ENCODE peak calls at places on chromosomes 16 and 17, in eight cellular contexts. I is fibroblast of pulmonary artery, J is fibroblast of lung, N is choroid plexus epithelial cell, C is left lung, U is AG04449, K is HCT116, R is fibroblast of villous mesenchyme. L is an unnamed sample.

GRCh38 chr17:17859909-17860760 is 23.3 kb upstream of the SREBF1 start:
- DNase-seq in I (peak), J (peak), N (peak), C (peak), U (no peak), K (no peak), R (peak), L (peak)

GRCh38 chr17:5975651-5976050 is 94.5 kb upstream of the WSCD1 start:
- DNase-seq in I (no peak), J (no peak), N (no peak), C (no peak), U (no peak), K (no peak), R (no peak), L (no peak)

GRCh38 chr17:72488542-72489272 is 367.9 kb downstream of the SOX9 start:
- DNase-seq in I (no peak), J (no peak), N (peak), C (no peak), U (no peak), K (no peak), R (no peak), L (no peak)

GRCh38 chr17:20213429-20213828 is 204.3 kb downstream of the SPECC1 start:
- DNase-seq in I (no peak), J (no peak), N (no peak), C (no peak), U (no peak), K (no peak), R (no peak), L (no peak)

GRCh38 chr17:40803617-40804082 is 3.9 kb upstream of the KRT28 start:
- DNase-seq in I (peak), J (peak), N (peak), C (peak), U (no peak), K (peak), R (peak), L (peak)

GRCh38 chr16:83964684-83965443 is 3.2 kb upstream of the NECAB2 start:
- DNase-seq in I (no peak), J (no peak), N (no peak), C (peak), U (no peak), K (no peak), R (no peak), L (no peak)

GRCh38 chr16:84909686-84910085 is 89.9 kb downstream of the CRISPLD2 start:
- DNase-seq in I (no peak), J (no peak), N (no peak), C (no peak), U (no peak), K (no peak), R (no peak), L (no peak)

GRCh38 chr17:28646039-28646754 is 1.2 kb upstream of the BLTP2 start:
- DNase-seq in I (no peak), J (no peak), N (no peak), C (no peak), U (no peak), K (no peak), R (no peak), L (no peak)

GRCh38 chr17:72463287-72464102 is 342.7 kb downstream of the SOX9 start:
- DNase-seq in I (no peak), J (no peak), N (no peak), C (no peak), U (no peak), K (no peak), R (no peak), L (no peak)

GRCh38 chr16:82177555-82177954 is 7.5 kb upstream of the MPHOSPH6 start:
- DNase-seq in I (no peak), J (no peak), N (no peak), C (no peak), U (no peak), K (no peak), R (no peak), L (no peak)
- TF ChIP-seq CTCF in I (no peak), J (no peak), N (no peak), C (no peak), U (no peak), K (no peak), R (no peak), L (no peak)

GRCh38 chr17:21373696-21374454 is 2.3 kb upstream of the KCNJ12 start:
- DNase-seq in I (no peak), J (no peak), N (no peak), C (peak), U (no peak), K (no peak), R (no peak), L (no peak)
- TF ChIP-seq CTCF in I (no peak), J (no peak), N (no peak), C (no peak), U (no peak), K (no peak), R (no peak), L (no peak)

DNA sequence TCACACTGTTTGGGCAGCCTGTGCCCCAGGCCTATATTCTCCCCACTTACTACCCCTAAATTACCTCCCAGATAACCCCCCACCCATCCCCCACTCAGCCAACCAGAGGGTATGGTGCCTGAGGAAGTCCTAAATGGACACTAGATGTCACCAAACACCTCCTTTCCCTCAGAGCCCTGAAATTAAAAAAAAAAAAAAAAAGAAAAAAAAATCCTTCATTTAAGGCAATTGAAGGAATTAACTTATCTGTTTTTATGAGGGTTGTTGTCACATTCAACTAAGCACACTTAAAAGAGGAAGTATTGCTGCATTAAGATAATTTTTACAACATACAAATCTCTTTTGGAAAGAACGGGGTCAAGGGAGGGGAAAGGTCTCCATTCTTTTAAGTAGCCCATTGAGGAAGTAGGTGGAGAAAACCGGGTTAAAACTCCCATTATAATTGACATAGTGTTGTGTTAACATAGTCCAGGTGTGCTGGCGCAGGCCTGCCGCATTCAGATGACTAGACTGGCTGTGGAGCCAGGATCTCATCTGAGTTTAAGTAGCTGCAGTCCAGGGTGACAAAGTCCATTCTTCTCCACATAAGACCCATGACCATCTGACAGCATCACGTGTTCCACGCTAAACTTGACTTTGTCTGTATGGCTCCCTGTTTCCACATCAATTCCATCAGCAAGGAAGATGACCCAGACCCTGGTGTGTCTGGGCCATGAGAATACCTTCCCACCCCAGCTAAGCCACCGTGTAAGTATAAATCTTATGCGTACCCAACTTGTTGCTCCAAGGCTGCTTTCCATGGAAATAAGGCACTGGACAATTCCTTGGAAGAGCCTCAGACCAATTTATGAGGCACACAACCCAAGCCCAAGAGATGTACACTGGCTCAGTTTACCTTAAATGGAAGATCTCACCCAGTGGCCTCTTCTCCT is 46.4 kb downstream of the SNX11 start:
- DNase-seq in I (peak), J (peak), N (peak), C (no peak), U (no peak), K (peak), R (peak), L (peak)
- TF ChIP-seq CTCF in I (peak), J (peak), N (peak), C (no peak), U (peak), K (peak), R (peak), L (peak)

GRCh38 chr16:54930034-54930938 is at the start of gene IRX5:
- DNase-seq in I (peak), J (peak), N (peak), C (peak), U (peak), K (peak), R (peak), L (peak)

GRCh38 chr16:54931041-54931756 is 534 bp downstream of the IRX5 start:
- DNase-seq in I (no peak), J (no peak), N (peak), C (peak), U (no peak), K (no peak), R (no peak), L (peak)

GRCh38 chr16:54928421-54929089 is 2.1 kb upstream of the IRX5 start:
- DNase-seq in I (no peak), J (no peak), N (no peak), C (peak), U (no peak), K (no peak), R (no peak), L (peak)

GRCh38 chr16:54928016-54928356 is 2.7 kb upstream of the IRX5 start:
- DNase-seq in I (no peak), J (no peak), N (peak), C (no peak), U (no peak), K (no peak), R (no peak), L (no peak)

DNA sequence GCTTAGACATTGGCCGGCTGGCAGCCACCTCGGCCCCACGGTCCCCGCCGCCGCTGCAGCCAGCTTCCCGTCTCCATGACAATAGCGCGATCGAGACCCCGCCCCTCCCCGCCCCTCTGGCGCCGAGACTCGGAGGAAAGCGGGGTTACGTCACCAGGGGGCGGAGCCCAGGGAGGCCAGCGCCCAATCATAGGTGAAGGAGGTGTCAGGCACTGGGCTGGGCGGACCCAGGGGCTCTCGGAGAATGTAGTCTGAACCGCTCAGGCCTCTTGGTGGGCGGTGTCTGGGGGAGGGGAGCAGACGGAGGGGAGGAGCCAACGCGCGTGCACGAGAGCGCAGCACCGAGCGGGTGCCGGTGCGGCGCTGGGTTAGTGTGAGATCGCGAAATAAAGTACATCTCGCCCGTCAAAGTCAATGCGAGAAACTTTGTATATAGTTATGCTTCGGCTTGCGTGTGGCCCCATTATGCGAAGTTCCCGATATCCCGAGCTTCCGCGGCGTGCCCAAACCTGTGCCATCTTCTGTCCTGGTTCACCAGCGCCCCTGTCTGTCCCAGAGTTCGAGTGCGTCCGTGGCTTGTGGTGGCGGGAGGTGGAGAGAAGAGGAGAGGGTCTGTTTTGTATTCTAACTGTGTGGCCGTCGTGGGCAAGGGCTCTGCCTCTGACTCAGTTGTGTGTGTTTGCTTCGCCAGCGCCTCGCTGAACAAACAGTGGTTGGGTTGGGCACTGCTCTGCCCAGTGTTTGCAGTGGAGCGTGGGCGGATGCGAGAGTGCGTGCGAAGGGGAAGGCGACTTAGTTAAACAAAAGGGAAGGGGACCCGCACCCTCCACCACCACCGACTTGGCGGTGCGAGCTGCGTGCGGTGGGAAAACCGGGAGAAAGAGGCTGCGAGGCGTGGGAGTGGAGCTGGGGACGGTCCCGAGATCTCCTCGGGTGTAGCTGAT is 1.3 kb upstream of the IRX5 start:
- DNase-seq in I (peak), J (peak), N (peak), C (peak), U (peak), K (peak), R (peak), L (peak)
- TF ChIP-seq CTCF in I (peak), J (no peak), N (peak), C (no peak), U (peak), K (no peak), R (no peak), L (no peak)

GRCh38 chr17:13395346-13395745 is 206.4 kb downstream of the HS3ST3A1 start:
- DNase-seq in I (peak), J (no peak), N (peak), C (no peak), U (no peak), K (no peak), R (no peak), L (no peak)

GRCh38 chr17:13395872-13396271 is 205.9 kb downstream of the HS3ST3A1 start:
- DNase-seq in I (no peak), J (no peak), N (peak), C (no peak), U (no peak), K (no peak), R (no peak), L (no peak)

GRCh38 chr17:13398853-13399252 is 202.9 kb downstream of the HS3ST3A1 start:
- DNase-seq in I (no peak), J (no peak), N (no peak), C (no peak), U (no peak), K (no peak), R (no peak), L (no peak)

GRCh38 chr17:13398091-13398490 is 203.6 kb downstream of the HS3ST3A1 start:
- DNase-seq in I (no peak), J (no peak), N (no peak), C (no peak), U (no peak), K (no peak), R (no peak), L (no peak)

GRCh38 chr17:13393841-13394710 is 207.7 kb downstream of the HS3ST3A1 start:
- DNase-seq in I (peak), J (peak), N (peak), C (no peak), U (peak), K (no peak), R (peak), L (no peak)
- TF ChIP-seq CTCF in I (no peak), J (no peak), N (no peak), C (no peak), U (no peak), K (no peak), R (no peak), L (no peak)

DNA sequence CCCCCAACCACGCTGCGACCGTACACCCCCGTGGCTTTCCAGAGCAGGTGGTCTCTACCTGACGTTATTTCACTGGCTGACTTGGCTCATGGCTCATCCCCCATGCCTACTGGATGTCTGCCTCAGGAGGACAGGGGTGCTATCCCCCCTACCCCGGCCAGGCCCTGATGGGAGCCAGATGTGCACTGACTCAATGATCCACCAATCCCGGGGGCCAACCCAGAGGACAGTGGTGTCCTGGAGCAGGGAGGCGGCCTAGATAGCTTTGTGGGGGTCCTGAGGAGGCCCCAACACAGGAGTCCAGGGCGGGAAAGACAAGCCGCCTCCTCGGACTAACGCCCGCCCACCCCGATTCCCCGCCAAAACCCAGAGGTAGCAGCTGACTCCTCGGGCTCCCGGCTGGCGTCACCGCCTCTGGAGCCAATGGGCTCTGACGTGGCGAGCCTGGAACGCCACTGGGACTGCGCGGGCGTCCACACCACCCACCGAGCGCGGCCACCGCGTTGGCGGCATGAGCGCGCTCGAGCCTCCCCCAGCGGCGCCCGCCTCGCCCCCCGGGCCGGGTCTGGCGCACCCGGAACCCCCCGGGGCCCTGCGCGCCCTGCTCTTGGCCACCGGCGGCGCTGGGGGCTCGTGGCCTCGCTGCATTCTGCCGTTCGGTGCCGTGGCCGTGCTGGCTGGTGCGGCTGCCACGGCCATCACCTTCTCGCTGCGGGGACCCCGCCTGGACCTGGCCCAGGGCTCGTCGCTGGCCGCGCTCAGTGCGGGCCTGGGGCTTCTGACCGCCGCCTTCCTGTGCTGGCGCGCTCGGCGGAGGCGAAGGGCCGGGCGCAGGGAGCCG is 3.6 kb upstream of the NTN3 start:
- DNase-seq in I (peak), J (peak), N (peak), C (no peak), U (no peak), K (peak), R (peak), L (peak)
- TF ChIP-seq CTCF in I (no peak), J (no peak), N (peak), C (no peak), U (no peak), K (no peak), R (no peak), L (no peak)

DNA sequence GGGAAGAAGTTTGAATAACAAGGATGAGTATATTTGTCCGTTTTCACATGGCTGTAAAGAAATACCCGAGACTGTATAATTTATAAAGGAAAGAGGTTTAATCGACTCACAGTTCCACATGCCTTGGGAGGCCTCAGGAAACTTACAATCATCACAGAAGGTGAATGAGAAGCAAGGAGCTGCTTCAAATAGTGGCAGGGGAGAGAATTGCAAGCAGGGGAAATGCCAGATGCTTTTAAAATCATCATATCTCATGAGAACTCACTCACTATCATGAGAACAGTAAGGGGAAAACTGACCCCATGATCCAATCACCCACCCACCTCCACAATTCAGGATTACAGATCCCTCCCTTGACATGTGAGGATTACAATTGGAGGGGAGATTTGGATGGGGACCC is 212.8 kb upstream of the CDH8 start:
- DNase-seq in I (no peak), J (no peak), N (no peak), C (no peak), U (no peak), K (no peak), R (no peak), L (no peak)
- TF ChIP-seq CTCF in I (no peak), J (no peak), N (no peak), C (no peak), U (no peak), K (no peak), R (no peak), L (no peak)

GRCh38 chr16:71676236-71676635 is 48.3 kb downstream of the PHLPP2 start:
- DNase-seq in I (no peak), J (no peak), N (no peak), C (no peak), U (no peak), K (no peak), R (no peak), L (no peak)

GRCh38 chr16:71675380-71675779 is 49.1 kb downstream of the PHLPP2 start:
- DNase-seq in I (no peak), J (peak), N (peak), C (no peak), U (no peak), K (no peak), R (peak), L (no peak)

DNA sequence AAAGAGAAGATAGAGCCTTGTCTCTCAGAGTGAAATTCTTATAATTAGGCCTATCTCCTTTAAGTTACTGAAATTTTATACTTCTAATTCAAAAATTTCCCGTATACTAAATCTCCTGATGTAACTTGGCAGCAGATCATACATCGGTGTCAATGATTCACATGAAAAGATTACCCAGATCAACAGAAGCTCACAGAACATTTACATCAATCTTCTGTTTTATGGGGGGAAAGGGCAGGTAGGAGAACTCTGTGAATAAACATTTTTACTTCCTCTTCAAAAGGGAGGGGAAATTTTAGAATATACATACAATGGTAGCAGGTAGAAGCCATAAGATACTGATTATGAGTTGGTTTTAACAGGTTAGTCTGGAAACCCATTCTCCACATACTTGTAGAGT is 43.1 kb downstream of the PHLPP2 start:
- DNase-seq in I (no peak), J (no peak), N (no peak), C (no peak), U (no peak), K (no peak), R (no peak), L (no peak)
- TF ChIP-seq CTCF in I (no peak), J (no peak), N (no peak), C (no peak), U (no peak), K (no peak), R (no peak), L (no peak)

GRCh38 chr17:22703786-22704441 is 1011.6 kb downstream of the KCNJ18 start:
- DNase-seq in I (no peak), J (no peak), N (no peak), C (no peak), U (no peak), K (no peak), R (no peak), L (no peak)
- TF ChIP-seq CTCF in I (no peak), J (no peak), N (no peak), C (no peak), U (no peak), K (no peak), R (no peak), L (no peak)